ENCODE peak calls at places on chromosomes 1 and 21, in seven cellular contexts. Y is astrocyte of the cerebellum; I is effector memory CD8-positive, alpha-beta T cell; K is endothelial cell; D is NCI-H526 treated with DMSO at 0.1 percent for 48 hours; A is NCI-H748 treated with DMSO at 0.1 percent for 48 hours; G is body of pancreas. F is an unnamed sample.

GRCh38 chr1:155057104-155057503 is 6.0 kb downstream of the ADAM15 start:
- DNase-seq in K (no peak), G (no peak), D (no peak), A (no peak), Y (no peak), I (no peak), F (no peak)

GRCh38 chr1:235642021-235642942 is 7.3 kb downstream of the GNG4 start:
- DNase-seq in A (no peak), I (peak; percentile 56), K (no peak), D (no peak), Y (no peak), G (peak; percentile 39), F (peak; percentile 74)

GRCh38 chr1:12078575-12078937 is 15.5 kb downstream of the TNFRSF8 start:
- DNase-seq in G (no peak), Y (no peak), D (no peak), K (no peak), A (no peak), I (no peak), F (no peak)

GRCh38 chr1:83791821-83792437 is 207.0 kb downstream of the TTLL7 start:
- DNase-seq in D (no peak), G (no peak), Y (no peak), I (no peak), A (no peak), K (no peak), F (no peak)

GRCh38 chr1:44031051-44031899 is at the start of gene SLC6A9:
- DNase-seq in D (peak; percentile 60), G (peak; percentile 81), K (peak; percentile 24), A (no peak), I (peak; percentile 42), Y (peak; percentile 51), F (peak; percentile 56)

GRCh38 chr1:75785320-75785963 is 614 bp upstream of the RABGGTB start:
- DNase-seq in A (no peak), I (no peak), Y (no peak), D (no peak), K (no peak), G (no peak), F (no peak)

GRCh38 chr21:46285206-46285661 is at the start of gene MCM3AP:
- DNase-seq in I (no peak), K (no peak), D (no peak), G (no peak), Y (no peak), A (no peak), F (no peak)

GRCh38 chr1:164563821-164564251 is 4.9 kb downstream of the PBX1 start:
- DNase-seq in D (no peak), I (no peak), G (no peak), Y (no peak), K (no peak), A (no peak), F (no peak)

GRCh38 chr1:119291611-119292206 is 76.9 kb upstream of the HAO2 start:
- DNase-seq in D (no peak), K (no peak), A (no peak), G (no peak), Y (no peak), I (no peak), F (no peak)

GRCh38 chr1:180440335-180440734 is 62.0 kb downstream of the ACBD6 start:
- DNase-seq in K (no peak), D (no peak), Y (no peak), G (no peak), I (no peak), A (no peak), F (no peak)

GRCh38 chr1:214296860-214297699 is 16.1 kb downstream of the SMYD2 start:
- DNase-seq in G (no peak), Y (peak; percentile 53), I (no peak), A (no peak), K (no peak), D (no peak), F (no peak)

GRCh38 chr1:211482306-211482705 is 9.7 kb downstream of the RD3 start:
- DNase-seq in K (no peak), A (no peak), G (no peak), D (no peak), Y (no peak), I (no peak), F (no peak)

GRCh38 chr21:33578959-33579542 is 9.4 kb downstream of the DONSON start:
- DNase-seq in I (no peak), K (no peak), A (no peak), Y (no peak), D (no peak), G (no peak), F (no peak)

GRCh38 chr1:178465011-178465410 is 31.8 kb downstream of the CLEC20A start:
- DNase-seq in G (no peak), A (no peak), D (no peak), I (no peak), K (no peak), Y (peak; percentile 26), F (no peak)

GRCh38 chr1:16978589-16979474 is 1.6 kb downstream of the MFAP2 start:
- DNase-seq in K (no peak), Y (peak; percentile 80), A (no peak), D (no peak), I (no peak), G (peak; percentile 28), F (no peak)

GRCh38 chr1:31189696-31190674 is 49.7 kb downstream of the NKAIN1 start:
- DNase-seq in Y (no peak), I (no peak), D (no peak), A (no peak), G (no peak), K (no peak), F (no peak)

GRCh38 chr21:15932681-15933200 is 203.0 kb downstream of the USP25 start:
- DNase-seq in Y (peak; percentile 57), K (no peak), D (no peak), A (no peak), I (no peak), G (no peak), F (no peak)

GRCh38 chr1:7437608-7438395 is 333.3 kb upstream of the VAMP3 start:
- DNase-seq in G (no peak), I (no peak), D (no peak), K (no peak), Y (no peak), A (no peak), F (no peak)

GRCh38 chr21:41482321-41482720 is 25.6 kb downstream of the TMPRSS2 start:
- DNase-seq in K (no peak), D (no peak), Y (peak; percentile 91), G (no peak), A (no peak), I (no peak), F (no peak)

GRCh38 chr21:42248783-42249597 is 30.1 kb downstream of the ABCG1 start:
- DNase-seq in I (no peak), D (no peak), G (no peak), Y (no peak), A (no peak), K (no peak), F (no peak)

GRCh38 chr1:7110306-7110705 is 325.1 kb downstream of the CAMTA1 start:
- DNase-seq in G (no peak), D (peak; percentile 1), A (no peak), I (no peak), K (no peak), Y (no peak), F (no peak)

GRCh38 chr1:212608956-212609700 is 567 bp downstream of the ATF3 start:
- DNase-seq in D (no peak), A (peak; percentile 10), I (peak; percentile 46), K (peak; percentile 80), G (peak; percentile 66), Y (no peak), F (peak; percentile 57)

GRCh38 chr1:8947127-8947691 is 1.5 kb downstream of the CA6 start:
- DNase-seq in K (peak; percentile 46), A (no peak), D (no peak), Y (no peak), I (no peak), G (no peak), F (no peak)

GRCh38 chr1:210072129-210072528 is 134.1 kb downstream of the SYT14 start:
- DNase-seq in G (no peak), Y (no peak), K (no peak), I (no peak), A (no peak), D (no peak), F (no peak)

GRCh38 chr1:208409171-208409570 is 165.0 kb upstream of the PLXNA2 start:
- DNase-seq in D (no peak), A (no peak), K (no peak), Y (peak; percentile 13), G (no peak), I (no peak), F (no peak)

GRCh38 chr1:89125571-89126233 is at the start of gene GBP2:
- DNase-seq in Y (peak; percentile 20), D (no peak), G (no peak), K (no peak), A (no peak), I (no peak), F (peak; percentile 43)

GRCh38 chr1:85134583-85135455 is 66.0 kb downstream of the SYDE2 start:
- DNase-seq in A (no peak), I (no peak), G (no peak), Y (no peak), D (no peak), K (no peak), F (no peak)

GRCh38 chr1:100348549-100349144 is 3.7 kb upstream of the CDC14A start:
- DNase-seq in Y (no peak), G (no peak), D (no peak), A (no peak), K (no peak), I (no peak), F (no peak)

GRCh38 chr1:92323473-92324453 is 24.9 kb downstream of the RPAP2 start:
- DNase-seq in K (no peak), Y (no peak), A (no peak), D (no peak), G (no peak), I (no peak), F (no peak)

GRCh38 chr1:185440877-185441276 is 123.8 kb upstream of the IVNS1ABP start:
- DNase-seq in A (no peak), D (no peak), Y (no peak), I (no peak), G (no peak), K (no peak), F (no peak)

GRCh38 chr1:166479052-166479631 is 312.3 kb upstream of the FAM78B start:
- DNase-seq in K (peak; percentile 57), I (peak; percentile 40), A (peak; percentile 36), Y (peak; percentile 6), G (peak; percentile 70), D (peak; percentile 82), F (peak; percentile 39)

GRCh38 chr1:85689788-85690404 is 18.3 kb downstream of the ZNHIT6 start:
- DNase-seq in D (no peak), I (no peak), G (no peak), Y (no peak), A (no peak), K (no peak), F (no peak)

GRCh38 chr1:6922096-6922931 is 137.1 kb downstream of the CAMTA1 start:
- DNase-seq in I (no peak), G (peak; percentile 71), D (no peak), A (no peak), Y (peak; percentile 89), K (no peak), F (no peak)

GRCh38 chr1:93304716-93305138 is 41.0 kb upstream of the DR1 start:
- DNase-seq in G (peak; percentile 71), D (peak; percentile 26), I (peak; percentile 40), Y (peak; percentile 60), A (peak; percentile 16), K (peak; percentile 32), F (peak; percentile 56)

GRCh38 chr1:59422921-59423575 is 126.2 kb downstream of the FGGY start:
- DNase-seq in Y (no peak), G (peak; percentile 88), D (no peak), K (peak; percentile 44), A (no peak), I (no peak), F (no peak)

GRCh38 chr1:223765719-223766340 is 53.5 kb downstream of the CAPN2 start:
- DNase-seq in K (no peak), A (peak; percentile 74), Y (no peak), D (no peak), I (no peak), G (no peak), F (no peak)

F was measured in CD4-positive, alpha-beta memory T cell.